ENCODE peak calls at places on chromosomes 11 and 22, in eight cellular contexts. A is endothelial cell of umbilical vein, M is MM.1S, U is GM23248, Q is GM23338, Y is fibroblast of lung, X is HCT116, D is K562. H is an unnamed sample.

GRCh38 chr22:46017166-46017565 is 40.2 kb upstream of the WNT7B start:
- DNase-seq in A (no peak), Q (no peak), D (no peak), M (no peak), Y (no peak), X (no peak), U (peak), H (no peak)

GRCh38 chr22:45818130-45819085 is 146.8 kb downstream of the ATXN10 start:
- DNase-seq in A (no peak), D (no peak), Q (peak), M (no peak), Y (peak), U (no peak), X (no peak), H (peak)

GRCh38 chr22:19749876-19750275 is 10.7 kb upstream of the TBX1 start:
- DNase-seq in A (no peak), Y (no peak), M (no peak), U (no peak), D (no peak), Q (no peak), X (no peak), H (no peak)

GRCh38 chr22:37417264-37417663 is 10.0 kb downstream of the ELFN2 start:
- DNase-seq in A (no peak), X (no peak), Q (no peak), U (no peak), D (no peak), Y (no peak), M (no peak), H (no peak)

GRCh38 chr11:93481696-93482095 is 61.5 kb downstream of the SMCO4 start:
- DNase-seq in Q (no peak), M (no peak), X (no peak), U (no peak), Y (no peak), D (no peak), A (no peak), H (no peak)

GRCh38 chr11:1549355-1550330 is 22.4 kb downstream of the DUSP8 start:
- DNase-seq in A (no peak), X (no peak), Q (no peak), U (no peak), D (peak), Y (no peak), M (no peak), H (peak)

GRCh38 chr22:49146511-49146910 is 681.2 kb downstream of the BRD1 start:
- DNase-seq in D (no peak), X (no peak), Y (no peak), U (no peak), Q (no peak), M (no peak), A (no peak), H (no peak)

GRCh38 chr11:116948375-116948774 is 111.0 kb upstream of the APOA1 start:
- DNase-seq in Y (no peak), M (no peak), D (no peak), X (peak), Q (no peak), A (no peak), U (peak), H (no peak)

GRCh38 chr11:45663486-45664375 is 1.7 kb downstream of the CHST1 start:
- DNase-seq in M (no peak), Q (no peak), D (no peak), U (peak), A (no peak), X (no peak), Y (no peak), H (no peak)

GRCh38 chr11:45662096-45662664 is 3.2 kb downstream of the CHST1 start:
- DNase-seq in M (no peak), X (no peak), A (no peak), Y (no peak), D (no peak), Q (no peak), U (no peak), H (no peak)

GRCh38 chr11:45664376-45665205 is 831 bp downstream of the CHST1 start:
- DNase-seq in X (no peak), M (no peak), Q (peak), U (no peak), D (peak), Y (no peak), A (no peak), H (no peak)

GRCh38 chr11:45661417-45662055 is 3.9 kb downstream of the CHST1 start:
- DNase-seq in Q (no peak), X (no peak), D (no peak), U (no peak), Y (no peak), A (no peak), M (no peak), H (no peak)

GRCh38 chr11:45662665-45663485 is 2.5 kb downstream of the CHST1 start:
- DNase-seq in M (peak), U (peak), A (peak), Q (peak), Y (peak), X (no peak), D (peak), H (peak)
- TF ChIP-seq EZH2 in M (no peak), U (no peak), A (no peak), Q (no peak), Y (no peak), X (no peak), D (no peak), H (no peak)

GRCh38 chr22:44330727-44331660 is 18.2 kb upstream of the SHISAL1 start:
- DNase-seq in M (no peak), X (no peak), A (no peak), U (peak), Q (peak), D (no peak), Y (no peak), H (no peak)

GRCh38 chr22:44330188-44330726 is 17.5 kb upstream of the SHISAL1 start:
- DNase-seq in X (no peak), U (no peak), Q (no peak), Y (no peak), M (no peak), D (no peak), A (no peak), H (no peak)

GRCh38 chr22:44333847-44334635 is 21.3 kb upstream of the SHISAL1 start:
- DNase-seq in U (no peak), X (no peak), D (no peak), Q (no peak), A (no peak), M (no peak), Y (no peak), H (no peak)

GRCh38 chr22:44332946-44333345 is 20.2 kb upstream of the SHISAL1 start:
- DNase-seq in X (no peak), M (no peak), U (no peak), D (no peak), Q (no peak), Y (no peak), A (no peak), H (no peak)

DNA sequence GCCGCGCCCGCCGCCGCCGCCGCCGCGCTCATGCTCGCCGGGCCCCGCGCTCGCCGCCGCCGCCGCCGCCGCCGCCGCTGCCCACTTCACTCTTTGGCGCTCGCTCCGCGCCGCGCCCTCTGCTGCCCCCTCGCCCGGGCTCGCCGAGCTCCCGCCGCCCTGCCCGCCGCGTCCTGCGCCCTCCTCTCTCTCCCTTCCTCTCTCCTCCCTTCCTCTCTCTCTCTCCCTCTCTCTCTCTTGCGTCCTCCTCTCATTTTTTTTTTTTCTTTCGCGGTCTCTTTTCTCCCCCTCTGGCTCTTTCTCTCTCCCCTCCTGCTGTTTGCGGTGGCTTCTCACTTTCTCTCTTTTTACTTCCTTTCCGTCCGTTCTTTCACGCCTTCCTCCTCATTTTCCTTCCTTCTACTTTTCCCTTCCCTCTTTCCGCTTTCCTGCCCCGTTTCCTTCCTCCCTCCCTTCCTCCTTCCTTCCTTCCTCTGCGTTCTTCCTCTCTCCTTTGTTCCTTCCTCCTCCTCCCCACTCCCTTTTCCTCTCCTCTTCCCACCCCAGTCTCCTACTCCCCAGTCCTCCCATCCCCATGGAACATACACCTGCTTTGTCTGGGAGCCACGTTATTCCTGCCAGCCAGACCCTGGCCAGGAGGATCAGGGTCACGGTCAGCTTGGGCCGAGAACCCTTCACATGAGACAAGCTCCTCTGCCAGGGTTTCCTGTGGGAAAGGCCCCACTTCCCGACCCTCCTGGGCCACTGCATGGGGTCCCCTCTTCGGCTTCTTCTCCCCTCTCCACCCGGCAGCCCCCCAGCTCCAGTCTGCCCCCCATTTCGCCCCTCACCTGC is 19.3 kb upstream of the SHISAL1 start:
- DNase-seq in U (peak), A (no peak), M (no peak), Y (peak), D (no peak), Q (peak), X (no peak), H (no peak)
- TF ChIP-seq EZH2 in U (peak), A (peak), M (no peak), Y (peak), D (no peak), Q (no peak), X (no peak), H (peak)

GRCh38 chr11:43579171-43579918 is 101.2 kb upstream of the HSD17B12 start:
- DNase-seq in A (peak), M (no peak), D (peak), X (no peak), Y (peak), U (peak), Q (peak), H (no peak)

GRCh38 chr11:43577566-43578264 is 102.8 kb upstream of the HSD17B12 start:
- DNase-seq in M (no peak), A (no peak), U (no peak), Q (no peak), Y (no peak), X (no peak), D (no peak), H (no peak)

GRCh38 chr11:43579919-43580276 is 100.6 kb upstream of the HSD17B12 start:
- DNase-seq in Q (peak), M (no peak), X (no peak), A (no peak), D (peak), Y (no peak), U (no peak), H (no peak)

GRCh38 chr11:43576834-43577521 is 103.6 kb upstream of the HSD17B12 start:
- DNase-seq in A (peak), X (peak), U (peak), Q (peak), D (peak), Y (peak), M (peak), H (peak)

GRCh38 chr11:43578346-43579170 is 102.0 kb upstream of the HSD17B12 start:
- DNase-seq in A (no peak), U (peak), Q (peak), Y (peak), M (no peak), D (no peak), X (no peak), H (no peak)
- TF ChIP-seq EZH2 in A (no peak), U (no peak), Q (peak), Y (no peak), M (no peak), D (no peak), X (no peak), H (no peak)

DNA sequence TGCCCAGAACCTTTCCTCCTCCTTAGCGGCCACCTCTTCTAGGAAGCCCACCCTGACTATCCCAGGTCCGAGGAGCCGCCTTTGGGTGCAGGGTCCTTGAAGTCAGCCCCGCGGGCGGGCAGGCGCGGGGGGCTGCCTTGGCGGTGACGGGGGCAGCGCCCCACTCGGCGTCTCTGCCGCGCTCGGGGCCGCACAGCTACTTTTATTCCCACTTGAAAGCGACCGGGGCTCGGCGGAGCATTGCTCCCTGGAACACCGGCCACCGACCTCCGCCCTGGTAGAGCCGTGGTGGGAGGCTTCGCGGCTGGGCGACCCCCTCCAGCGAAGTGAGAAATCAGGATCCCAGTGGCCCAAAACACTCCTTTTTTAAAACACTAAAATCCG is 823 bp upstream of the MAPK11 start:
- DNase-seq in M (no peak), D (no peak), X (no peak), U (no peak), Q (no peak), Y (no peak), A (no peak), H (no peak)
- TF ChIP-seq EZH2 in M (no peak), D (no peak), X (no peak), U (no peak), Q (peak), Y (no peak), A (no peak), H (no peak)

GRCh38 chr11:128690746-128691091 is 3.2 kb upstream of the FLI1 start:
- DNase-seq in M (no peak), A (no peak), Y (no peak), U (peak), X (no peak), D (no peak), Q (peak), H (no peak)

GRCh38 chr11:128691802-128692749 is 1.8 kb upstream of the FLI1 start:
- DNase-seq in Q (peak), U (peak), X (no peak), A (peak), Y (no peak), M (no peak), D (no peak), H (no peak)

GRCh38 chr11:128694618-128695481 is 978 bp downstream of the FLI1 start:
- DNase-seq in D (no peak), M (peak), X (no peak), Y (peak), Q (peak), U (peak), A (no peak), H (no peak)

GRCh38 chr11:128695539-128696221 is 1.8 kb downstream of the FLI1 start:
- DNase-seq in Y (no peak), U (peak), A (no peak), D (no peak), Q (no peak), X (no peak), M (peak), H (no peak)

GRCh38 chr11:128692750-128693578 is 908 bp upstream of the FLI1 start:
- DNase-seq in D (no peak), Y (peak), Q (peak), X (no peak), A (no peak), M (peak), U (peak), H (no peak)
- TF ChIP-seq EZH2 in D (no peak), Y (no peak), Q (peak), X (no peak), A (no peak), M (no peak), U (no peak), H (no peak)

GRCh38 chr11:12693485-12694181 is 19.4 kb downstream of the TEAD1 start:
- DNase-seq in Q (no peak), Y (peak), D (no peak), X (peak), A (peak), U (peak), M (no peak), H (peak)
- TF ChIP-seq EZH2 in Q (no peak), Y (no peak), D (no peak), X (no peak), A (no peak), U (no peak), M (no peak), H (no peak)

H was measured in HepG2.